ENCODE peak calls at places on chromosomes 7 and 10, in five cellular contexts. K is adrenal gland, D is NB4, F is A549, J is breast epithelium. M is an unnamed sample.

GRCh38 chr10:107577226-107577625 is 412.7 kb upstream of the SORCS1 start:
- DNase-seq in D (no peak), J (no peak), K (no peak), F (no peak), M (no peak)

GRCh38 chr10:72334196-72334831 is 20.4 kb downstream of the DNAJB12 start:
- DNase-seq in J (no peak), F (no peak), D (no peak), K (peak; percentile 89), M (no peak)

GRCh38 chr10:96724621-96725020 is 4.3 kb upstream of the PIK3AP1 start:
- DNase-seq in K (no peak), F (no peak), J (no peak), D (no peak), M (no peak)

GRCh38 chr7:140035400-140036223 is 27.1 kb downstream of the PARP12 start:
- DNase-seq in D (no peak), J (no peak), K (peak; percentile 50), F (no peak), M (no peak)

GRCh38 chr7:95840953-95841950 is 68.9 kb downstream of the DYNC1I1 start:
- DNase-seq in F (peak; percentile 35), K (no peak), D (peak; percentile 55), J (no peak), M (no peak)

GRCh38 chr10:63105811-63106755 is 27.0 kb upstream of the NRBF2 start:
- DNase-seq in K (no peak), F (no peak), J (no peak), D (no peak), M (peak; percentile 81)

GRCh38 chr10:117677239-117677638 is 134.7 kb downstream of the EMX2 start:
- DNase-seq in D (no peak), J (no peak), K (no peak), F (no peak), M (no peak)

GRCh38 chr10:24303522-24304310 is 94.8 kb downstream of the KIAA1217 start:
- DNase-seq in F (no peak), K (peak; percentile 59), J (no peak), D (no peak), M (no peak)

GRCh38 chr7:114175140-114175539 is 239.5 kb upstream of the FOXP2 start:
- DNase-seq in J (no peak), D (no peak), K (no peak), F (no peak), M (no peak)

GRCh38 chr7:144682581-144683280 is 153.1 kb downstream of the TPK1 start:
- DNase-seq in J (no peak), D (no peak), K (no peak), F (no peak), M (no peak)

GRCh38 chr10:52956861-52957260 is 184.3 kb upstream of the MBL2 start:
- DNase-seq in F (no peak), K (no peak), J (no peak), D (no peak), M (no peak)

GRCh38 chr7:149716007-149716931 is 57.1 kb downstream of the ZNF467 start:
- DNase-seq in J (no peak), D (no peak), K (peak; percentile 48), F (no peak), M (no peak)

GRCh38 chr7:149824748-149825566 is 13.2 kb upstream of the ZNF862 start:
- DNase-seq in K (no peak), F (no peak), J (no peak), D (no peak), M (no peak)

GRCh38 chr10:70619271-70620019 is 16.9 kb upstream of the PRF1 start:
- DNase-seq in J (no peak), D (peak; percentile 57), K (no peak), F (peak; percentile 45), M (no peak)

GRCh38 chr10:77925795-77926565 is 575 bp downstream of the DLG5 start:
- DNase-seq in F (no peak), J (peak; percentile 69), K (peak; percentile 65), D (peak; percentile 70), M (peak; percentile 85)

GRCh38 chr10:104331208-104331838 is 6.9 kb downstream of the ITPRIP start:
- DNase-seq in D (no peak), F (no peak), J (no peak), K (peak; percentile 59), M (peak; percentile 78)

GRCh38 chr7:101154693-101155102 is 422 bp downstream of the AP1S1 start:
- DNase-seq in D (no peak), F (no peak), K (no peak), J (no peak), M (no peak)

GRCh38 chr10:60236869-60237524 is 152.7 kb downstream of the ANK3 start:
- DNase-seq in D (peak; percentile 95), F (no peak), J (no peak), K (peak; percentile 65), M (no peak)

GRCh38 chr7:44081266-44081748 is 1.0 kb downstream of the POLM start:
- DNase-seq in D (peak; percentile 33), F (no peak), K (no peak), J (no peak), M (no peak)

GRCh38 chr7:22420973-22421635 is 64.2 kb upstream of the RAPGEF5 start:
- DNase-seq in D (no peak), F (no peak), J (no peak), K (no peak), M (no peak)

GRCh38 chr7:143327903-143328302 is 12.0 kb downstream of the CLCN1 start:
- DNase-seq in F (no peak), J (no peak), K (no peak), D (no peak), M (no peak)

GRCh38 chr7:816300-816750 is 16.0 kb upstream of the SUN1 start:
- DNase-seq in D (peak; percentile 97), J (peak; percentile 98), F (peak; percentile 97), K (peak; percentile 98), M (peak; percentile 98)

GRCh38 chr7:818031-818699 is 14.1 kb upstream of the SUN1 start:
- DNase-seq in F (peak; percentile 52), J (no peak), D (peak; percentile 38), K (no peak), M (no peak)

GRCh38 chr7:815284-816216 is 16.7 kb upstream of the SUN1 start:
- DNase-seq in J (no peak), K (no peak), F (peak; percentile 23), D (peak; percentile 50), M (no peak)

GRCh38 chr7:820341-820740 is 11.9 kb upstream of the SUN1 start:
- DNase-seq in J (no peak), F (no peak), D (no peak), K (no peak), M (no peak)

DNA sequence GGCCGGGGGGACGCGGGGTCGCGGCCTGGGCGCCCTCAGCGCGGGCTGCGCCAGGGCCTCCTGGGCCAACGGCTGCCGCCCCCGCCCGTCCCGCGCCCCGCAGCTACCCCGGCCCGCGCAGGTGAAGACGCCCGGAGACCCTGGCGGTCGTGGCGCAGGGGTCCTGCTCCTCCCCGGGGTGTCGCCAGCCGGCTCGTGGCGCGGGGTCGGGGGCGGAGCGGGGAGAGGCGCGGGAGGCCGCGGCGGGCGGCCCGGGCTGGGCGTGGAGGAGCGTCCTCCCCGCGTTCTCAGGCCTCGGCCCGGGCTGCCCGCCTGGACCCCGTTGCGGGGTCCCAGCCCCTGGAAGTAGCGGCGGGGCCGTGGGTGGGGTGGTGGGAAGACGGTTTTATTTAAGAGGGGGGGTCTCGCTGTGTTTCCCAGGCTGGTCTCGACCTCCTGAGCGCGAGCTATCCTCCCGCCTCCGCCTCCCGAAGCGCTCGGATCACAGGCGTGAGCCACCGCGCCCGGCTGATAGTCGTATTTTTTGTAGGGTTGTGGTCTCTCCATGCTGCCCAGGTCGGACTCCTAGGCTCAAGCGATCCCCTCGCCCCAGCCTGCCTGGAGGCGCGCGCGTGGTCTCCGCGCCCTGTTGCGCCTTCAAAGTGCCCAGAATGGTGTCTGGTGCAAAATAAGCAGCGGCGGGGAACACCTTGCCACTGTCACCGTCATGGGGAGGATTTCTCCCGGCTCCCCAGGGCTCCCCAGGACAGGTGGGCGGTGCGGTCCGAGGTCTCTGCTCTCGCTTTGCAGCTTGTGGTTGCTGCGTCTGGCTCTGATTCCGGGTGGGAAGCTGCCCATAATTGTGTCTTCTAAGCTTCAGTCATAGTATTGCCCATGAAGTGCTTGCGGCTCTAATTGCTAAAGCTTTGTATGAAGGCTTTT is 15.3 kb upstream of the SUN1 start:
- DNase-seq in F (peak; percentile 28), J (peak; percentile 51), K (no peak), D (peak; percentile 48), M (no peak)
- TF ChIP-seq POLR2A in F (no peak), J (no peak), K (no peak), D (no peak), M (no peak)

GRCh38 chr7:116232402-116232749 is 22.0 kb downstream of the TES start:
- DNase-seq in K (no peak), D (no peak), F (no peak), J (no peak), M (no peak)
- TF ChIP-seq POLR2A in K (no peak), D (no peak), F (no peak), J (no peak), M (no peak)

GRCh38 chr10:119079572-119080520 is 771 bp downstream of the EIF3A start:
- DNase-seq in K (peak; percentile 86), F (peak; percentile 80), J (peak; percentile 60), D (peak; percentile 86), M (peak; percentile 87)
- TF ChIP-seq POLR2A in K (peak; percentile 33), F (peak; percentile 42), J (no peak), D (no peak), M (peak; percentile 67)

DNA sequence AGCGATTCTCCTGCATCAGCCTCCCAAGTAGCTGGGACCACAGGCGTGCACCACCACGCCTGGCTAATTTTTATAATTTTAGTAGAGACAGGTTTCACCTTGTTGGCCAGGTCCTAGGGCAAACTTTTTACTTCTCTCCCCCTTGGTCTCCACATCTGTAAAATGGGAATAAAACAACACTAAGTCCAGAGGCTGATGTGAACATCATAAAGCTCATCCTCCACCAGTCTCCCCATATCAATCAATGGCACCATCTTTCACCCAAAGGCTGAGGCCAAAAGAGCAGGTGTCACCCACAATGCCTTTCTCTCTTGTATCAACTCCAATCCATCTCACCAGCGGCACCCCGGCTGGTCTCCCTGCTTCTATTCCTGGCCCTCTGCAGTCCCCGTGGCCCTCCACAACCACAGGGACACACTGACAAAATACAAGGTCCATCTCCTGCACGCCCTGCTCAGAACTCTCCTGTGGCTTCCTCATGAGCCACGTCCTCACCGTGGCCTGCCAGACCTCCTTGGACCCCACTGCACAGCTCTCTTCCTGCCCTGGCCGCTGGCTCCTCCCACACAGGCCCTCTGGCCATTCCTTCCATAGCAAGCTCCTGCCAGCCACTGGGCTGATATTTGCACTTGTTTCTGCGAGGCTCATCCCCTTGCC is 179.0 kb downstream of the FAM107B start:
- DNase-seq in J (no peak), K (no peak), D (no peak), F (no peak), M (no peak)
- TF ChIP-seq POLR2A in J (no peak), K (no peak), D (no peak), F (no peak), M (no peak)

DNA sequence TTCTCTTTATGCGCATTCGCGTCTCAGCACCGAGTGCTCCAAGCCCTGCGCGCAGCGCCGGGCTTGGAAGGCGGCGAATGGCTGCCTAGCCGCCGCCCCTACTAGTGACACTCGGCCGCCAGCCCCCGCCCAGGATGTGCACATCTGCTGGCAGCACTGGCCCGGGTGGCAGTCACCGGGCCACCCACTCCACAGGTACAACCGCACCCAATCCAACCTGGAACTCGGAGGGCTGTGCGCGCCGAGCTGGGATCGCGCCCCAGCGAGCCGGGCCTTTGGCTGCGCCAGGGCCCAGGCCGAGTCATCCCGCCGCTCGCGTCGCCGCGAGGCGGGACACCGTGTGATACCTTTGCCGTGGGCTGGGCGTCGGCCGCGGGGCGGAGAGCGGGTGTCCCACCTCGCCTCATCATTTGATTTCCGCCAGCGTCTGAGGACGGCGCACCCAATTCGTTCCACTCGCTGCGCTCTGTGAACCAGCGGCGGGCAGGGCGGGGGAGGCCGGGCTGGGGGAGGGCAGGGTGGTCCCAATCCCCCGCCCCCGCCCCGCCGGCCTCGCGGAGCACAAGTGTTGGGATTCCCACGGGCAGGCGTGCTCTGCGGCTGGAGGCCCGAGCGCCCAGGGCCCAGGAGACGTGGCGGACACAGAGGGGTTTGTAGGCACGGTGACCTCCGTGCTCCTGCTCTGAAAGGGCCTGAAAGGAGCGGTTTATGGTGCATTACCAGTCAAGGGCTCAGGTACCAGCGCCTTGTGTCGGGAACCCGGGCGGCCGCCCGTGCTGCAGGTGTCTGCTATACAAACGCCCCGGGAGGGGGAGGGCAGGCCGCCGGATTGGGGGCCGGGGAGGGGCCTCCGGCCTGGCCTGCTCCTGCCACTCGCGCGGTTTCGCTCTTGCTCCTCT is 17.8 kb upstream of the PTF1A start:
- DNase-seq in D (no peak), K (no peak), J (no peak), F (no peak), M (no peak)
- TF ChIP-seq POLR2A in D (no peak), K (no peak), J (no peak), F (no peak), M (no peak)

M was measured in suprapubic skin.